ENCODE peak calls at places on chromosome 17, in seven cellular contexts. One of them, this sample, is unnamed.

GRCh38 chr17:64732336-64733006 is 70.4 kb upstream of the SMURF2 start:
- DNase-seq in naive B cell: no peak
- DNase-seq in activated T-cell treated with anti-CD3 and anti-CD28 coated beads, Interleukin-2, amount 50 U/mL, for 72 hours: no peak
- DNase-seq in RWPE1: no peak
- DNase-seq in cardiac septum: no peak
- DNase-seq in fibroblast of lung: peak
- DNase-seq in K562: no peak
- DNase-seq in this sample: no peak

GRCh38 chr17:2710804-2711607 is 558 bp downstream of the CLUH start:
- DNase-seq in RWPE1: peak
- DNase-seq in fibroblast of lung: no peak
- DNase-seq in cardiac septum: no peak
- DNase-seq in naive B cell: peak
- DNase-seq in activated T-cell treated with anti-CD3 and anti-CD28 coated beads, Interleukin-2, amount 50 U/mL, for 72 hours: peak
- DNase-seq in K562: peak
- DNase-seq in this sample: peak

GRCh38 chr17:17253445-17253844 is 16.5 kb upstream of the FLCN start:
- DNase-seq in cardiac septum: no peak
- DNase-seq in fibroblast of lung: no peak
- DNase-seq in activated T-cell treated with anti-CD3 and anti-CD28 coated beads, Interleukin-2, amount 50 U/mL, for 72 hours: no peak
- DNase-seq in naive B cell: no peak
- DNase-seq in K562: no peak
- DNase-seq in RWPE1: no peak
- DNase-seq in this sample: no peak

GRCh38 chr17:80393961-80394360 is 21.0 kb upstream of the ENDOV start:
- DNase-seq in RWPE1: no peak
- DNase-seq in K562: no peak
- DNase-seq in activated T-cell treated with anti-CD3 and anti-CD28 coated beads, Interleukin-2, amount 50 U/mL, for 72 hours: no peak
- DNase-seq in cardiac septum: no peak
- DNase-seq in naive B cell: no peak
- DNase-seq in fibroblast of lung: no peak
- DNase-seq in this sample: no peak

GRCh38 chr17:7250655-7251329 is 742 bp downstream of the CTDNEP1 start:
- DNase-seq in naive B cell: no peak
- DNase-seq in K562: no peak
- DNase-seq in activated T-cell treated with anti-CD3 and anti-CD28 coated beads, Interleukin-2, amount 50 U/mL, for 72 hours: no peak
- DNase-seq in RWPE1: no peak
- DNase-seq in cardiac septum: no peak
- DNase-seq in fibroblast of lung: no peak
- DNase-seq in this sample: peak

GRCh38 chr17:4972322-4972721 is 4.7 kb upstream of the SPAG7 start:
- DNase-seq in activated T-cell treated with anti-CD3 and anti-CD28 coated beads, Interleukin-2, amount 50 U/mL, for 72 hours: no peak
- DNase-seq in fibroblast of lung: no peak
- DNase-seq in naive B cell: no peak
- DNase-seq in K562: no peak
- DNase-seq in cardiac septum: no peak
- DNase-seq in RWPE1: no peak
- DNase-seq in this sample: no peak

GRCh38 chr17:62627219-62627903 is at the start of gene MRC2:
- DNase-seq in cardiac septum: peak
- DNase-seq in K562: peak
- DNase-seq in naive B cell: no peak
- DNase-seq in activated T-cell treated with anti-CD3 and anti-CD28 coated beads, Interleukin-2, amount 50 U/mL, for 72 hours: peak
- DNase-seq in RWPE1: peak
- DNase-seq in fibroblast of lung: peak
- DNase-seq in this sample: peak

GRCh38 chr17:31724026-31724425 is 135.0 kb downstream of the COPRS start:
- DNase-seq in fibroblast of lung: peak
- DNase-seq in naive B cell: no peak
- DNase-seq in activated T-cell treated with anti-CD3 and anti-CD28 coated beads, Interleukin-2, amount 50 U/mL, for 72 hours: no peak
- DNase-seq in K562: no peak
- DNase-seq in cardiac septum: no peak
- DNase-seq in RWPE1: no peak
- DNase-seq in this sample: no peak

GRCh38 chr17:21674242-21674731 is 18.0 kb upstream of the KCNJ18 start:
- DNase-seq in naive B cell: no peak
- DNase-seq in K562: peak
- DNase-seq in activated T-cell treated with anti-CD3 and anti-CD28 coated beads, Interleukin-2, amount 50 U/mL, for 72 hours: no peak
- DNase-seq in fibroblast of lung: no peak
- DNase-seq in cardiac septum: peak
- DNase-seq in RWPE1: no peak
- DNase-seq in this sample: no peak

GRCh38 chr17:74276051-74276476 is 2.0 kb downstream of the DNAI2 start:
- DNase-seq in RWPE1: no peak
- DNase-seq in fibroblast of lung: peak
- DNase-seq in activated T-cell treated with anti-CD3 and anti-CD28 coated beads, Interleukin-2, amount 50 U/mL, for 72 hours: no peak
- DNase-seq in cardiac septum: no peak
- DNase-seq in naive B cell: no peak
- DNase-seq in K562: no peak
- DNase-seq in this sample: no peak

GRCh38 chr17:36722121-36722902 is 120.9 kb downstream of the MRM1 start:
- DNase-seq in cardiac septum: peak
- DNase-seq in RWPE1: peak
- DNase-seq in K562: peak
- DNase-seq in naive B cell: peak
- DNase-seq in fibroblast of lung: peak
- DNase-seq in activated T-cell treated with anti-CD3 and anti-CD28 coated beads, Interleukin-2, amount 50 U/mL, for 72 hours: peak
- DNase-seq in this sample: peak

GRCh38 chr17:57356722-57357391 is 100.5 kb downstream of the MSI2 start:
- DNase-seq in K562: no peak
- DNase-seq in naive B cell: no peak
- DNase-seq in fibroblast of lung: peak
- DNase-seq in cardiac septum: no peak
- DNase-seq in activated T-cell treated with anti-CD3 and anti-CD28 coated beads, Interleukin-2, amount 50 U/mL, for 72 hours: no peak
- DNase-seq in RWPE1: no peak
- DNase-seq in this sample: no peak

GRCh38 chr17:76014925-76015261 is 12.2 kb downstream of the EVPL start:
- DNase-seq in naive B cell: no peak
- DNase-seq in RWPE1: no peak
- DNase-seq in fibroblast of lung: no peak
- DNase-seq in cardiac septum: no peak
- DNase-seq in activated T-cell treated with anti-CD3 and anti-CD28 coated beads, Interleukin-2, amount 50 U/mL, for 72 hours: no peak
- DNase-seq in K562: peak
- DNase-seq in this sample: no peak